ENCODE peak calls at places on chromosomes 6 and 20, in five cellular contexts. Y is AG04450; V is iPS-NIHi11; D is M059J; L is activated CD4-positive, alpha-beta T cell treated with anti-CD3 and anti-CD28 coated beads for 48 hours. E is an unnamed sample.

GRCh38 chr6:105869835-105870506 is 216.2 kb upstream of the PRDM1 start:
- DNase-seq in Y (no peak), V (peak), D (no peak), L (no peak), E (no peak)

GRCh38 chr6:154653853-154654252 is 79.4 kb upstream of the SCAF8 start:
- DNase-seq in Y (no peak), V (no peak), D (peak), L (no peak), E (no peak)

GRCh38 chr6:7234547-7234946 is 78.5 kb downstream of the SSR1 start:
- DNase-seq in Y (no peak), V (no peak), D (no peak), L (no peak), E (no peak)

GRCh38 chr6:24554474-24554873 is 59.7 kb downstream of the ALDH5A1 start:
- DNase-seq in Y (no peak), V (no peak), D (no peak), L (no peak), E (peak)

GRCh38 chr20:25361287-25361683 is 29.4 kb downstream of the ABHD12 start:
- DNase-seq in Y (no peak), V (no peak), D (peak), L (no peak), E (no peak)

GRCh38 chr6:121920616-121921015 is 478.8 kb upstream of the HSF2 start:
- DNase-seq in Y (no peak), V (no peak), D (no peak), L (no peak), E (no peak)

GRCh38 chr6:84026721-84027164 is 6.8 kb upstream of the MRAP2 start:
- DNase-seq in Y (no peak), V (no peak), D (peak), L (no peak), E (no peak)

GRCh38 chr20:17281478-17281877 is 54.6 kb downstream of the PCSK2 start:
- DNase-seq in Y (no peak), V (peak), D (peak), L (peak), E (peak)

GRCh38 chr6:139542351-139542750 is 167.9 kb upstream of the CITED2 start:
- DNase-seq in Y (no peak), V (no peak), D (no peak), L (no peak), E (no peak)

GRCh38 chr6:96755096-96755495 is 82.2 kb downstream of the GPR63 start:
- DNase-seq in Y (no peak), V (no peak), D (no peak), L (no peak), E (no peak)

GRCh38 chr20:61355096-61355495 is 103.0 kb downstream of the CDH4 start:
- DNase-seq in Y (no peak), V (no peak), D (no peak), L (no peak), E (no peak)

GRCh38 chr20:36461600-36462439 is 79.5 kb upstream of the MYL9 start:
- DNase-seq in Y (no peak), V (peak), D (peak), L (peak), E (no peak)

GRCh38 chr6:156933201-156934053 is 156.2 kb downstream of the ARID1B start:
- DNase-seq in Y (no peak), V (peak), D (no peak), L (no peak), E (no peak)

GRCh38 chr6:114115659-114116058 is 144.7 kb upstream of the HDAC2 start:
- DNase-seq in Y (no peak), V (no peak), D (no peak), L (no peak), E (no peak)

GRCh38 chr20:6169251-6169650 is 46.4 kb upstream of the FERMT1 start:
- DNase-seq in Y (no peak), V (no peak), D (peak), L (no peak), E (peak)

GRCh38 chr6:6806793-6807518 is 218.4 kb downstream of the LY86 start:
- DNase-seq in Y (no peak), V (no peak), D (peak), L (no peak), E (no peak)

GRCh38 chr20:16216227-16217210 is 356.7 kb downstream of the KIF16B start:
- DNase-seq in Y (no peak), V (no peak), D (peak), L (no peak), E (no peak)

GRCh38 chr6:168873266-168873665 is 380.4 kb downstream of the THBS2 start:
- DNase-seq in Y (no peak), V (no peak), D (no peak), L (no peak), E (no peak)

GRCh38 chr6:134517863-134518262 is 200.0 kb upstream of the SGK1 start:
- DNase-seq in Y (no peak), V (no peak), D (peak), L (no peak), E (no peak)

GRCh38 chr20:44785768-44786167 is 24.6 kb downstream of the RIMS4 start:
- DNase-seq in Y (no peak), V (peak), D (peak), L (no peak), E (no peak)

GRCh38 chr6:137829641-137830083 is 37.4 kb upstream of the TNFAIP3 start:
- DNase-seq in Y (no peak), V (no peak), D (peak), L (no peak), E (no peak)

GRCh38 chr6:44245912-44246662 is 814 bp upstream of the HSP90AB1 start:
- DNase-seq in Y (peak), V (peak), D (peak), L (peak), E (peak)

GRCh38 chr6:153790881-153791473 is 248.1 kb upstream of the OPRM1 start:
- DNase-seq in Y (no peak), V (peak), D (peak), L (no peak), E (no peak)

GRCh38 chr20:1933465-1933870 is 38.3 kb downstream of the SIRPA start:
- DNase-seq in Y (no peak), V (no peak), D (peak), L (no peak), E (no peak)

GRCh38 chr6:111030008-111031006 is 48.5 kb downstream of the RPF2 start:
- DNase-seq in Y (no peak), V (no peak), D (no peak), L (no peak), E (no peak)

GRCh38 chr20:37558779-37559178 is 31.1 kb upstream of the BLCAP start:
- DNase-seq in Y (no peak), V (no peak), D (no peak), L (no peak), E (no peak)

GRCh38 chr20:23084845-23085355 is 1.2 kb downstream of the CD93 start:
- DNase-seq in Y (no peak), V (no peak), D (no peak), L (no peak), E (no peak)

GRCh38 chr20:64056889-64057627 is 5.9 kb upstream of the TCEA2 start:
- DNase-seq in Y (no peak), V (no peak), D (no peak), L (peak), E (no peak)

GRCh38 chr20:401682-402495 is 6.2 kb upstream of the RBCK1 start:
- DNase-seq in Y (peak), V (no peak), D (peak), L (peak), E (no peak)

GRCh38 chr6:49713346-49713745 is at the start of gene CRISP2:
- DNase-seq in Y (no peak), V (no peak), D (no peak), L (no peak), E (no peak)

GRCh38 chr6:42707595-42707994 is 14.8 kb downstream of the PRPH2 start:
- DNase-seq in Y (no peak), V (no peak), D (no peak), L (no peak), E (no peak)

GRCh38 chr6:42766163-42766670 is 15.6 kb upstream of the BICRAL start:
- DNase-seq in Y (no peak), V (no peak), D (peak), L (no peak), E (no peak)

GRCh38 chr6:76886900-76887299 is 576.4 kb downstream of the HTR1B start:
- DNase-seq in Y (no peak), V (no peak), D (no peak), L (no peak), E (no peak)

GRCh38 chr6:100719883-100720682 is 161.0 kb downstream of the ASCC3 start:
- DNase-seq in Y (no peak), V (no peak), D (peak), L (no peak), E (peak)